ENCODE peak calls at places on chromosomes 13 and 19, in five cellular contexts. One of them, this sample, is unnamed.

GRCh38 chr19:50632151-50632835 is 7.4 kb downstream of the SYT3 start:
- DNase-seq in H1: no peak
- DNase-seq in HepG2: no peak
- DNase-seq in K562: peak; percentile 28
- DNase-seq in GM12891: no peak
- DNase-seq in this sample: no peak

GRCh38 chr19:48698046-48698445 is 2.3 kb downstream of the FUT2 start:
- DNase-seq in H1: no peak
- DNase-seq in HepG2: no peak
- DNase-seq in K562: peak; percentile 54
- DNase-seq in GM12891: no peak
- DNase-seq in this sample: no peak

GRCh38 chr13:51270606-51271005 is 48.4 kb downstream of the FAM124A start:
- DNase-seq in H1: no peak
- DNase-seq in HepG2: no peak
- DNase-seq in K562: no peak
- DNase-seq in GM12891: no peak
- DNase-seq in this sample: no peak

GRCh38 chr19:49151339-49152217 is 3.6 kb downstream of the HRC start:
- DNase-seq in H1: peak; percentile 100
- DNase-seq in HepG2: no peak
- DNase-seq in K562: peak; percentile 86
- DNase-seq in GM12891: no peak
- DNase-seq in this sample: no peak

GRCh38 chr19:38149597-38149996 is 74.4 kb downstream of the DPF1 start:
- DNase-seq in H1: no peak
- DNase-seq in HepG2: no peak
- DNase-seq in K562: peak; percentile 43
- DNase-seq in GM12891: no peak
- DNase-seq in this sample: no peak

GRCh38 chr19:8910775-8911414 is 78.7 kb downstream of the MBD3L1 start:
- DNase-seq in H1: no peak
- DNase-seq in HepG2: no peak
- DNase-seq in K562: no peak
- DNase-seq in GM12891: no peak
- DNase-seq in this sample: no peak

GRCh38 chr19:46603752-46604241 is 2.7 kb downstream of the CALM3 start:
- DNase-seq in H1: no peak
- DNase-seq in HepG2: no peak
- DNase-seq in K562: peak; percentile 17
- DNase-seq in GM12891: no peak
- DNase-seq in this sample: no peak

GRCh38 chr13:23321534-23322241 is 111.8 kb downstream of the SACS start:
- DNase-seq in H1: no peak
- DNase-seq in HepG2: peak; percentile 11
- DNase-seq in K562: no peak
- DNase-seq in GM12891: peak; percentile 25
- DNase-seq in this sample: no peak

GRCh38 chr13:101515504-101515903 is 63.0 kb downstream of the ITGBL1 start:
- DNase-seq in H1: no peak
- DNase-seq in HepG2: no peak
- DNase-seq in K562: no peak
- DNase-seq in GM12891: no peak
- DNase-seq in this sample: no peak

GRCh38 chr19:42057856-42058255 is 12.2 kb downstream of the GRIK5 start:
- DNase-seq in H1: no peak
- DNase-seq in HepG2: no peak
- DNase-seq in K562: no peak
- DNase-seq in GM12891: no peak
- DNase-seq in this sample: no peak

GRCh38 chr19:17847538-17848366 is at the start of gene JAK3:
- DNase-seq in H1: peak; percentile 90
- DNase-seq in HepG2: peak; percentile 59
- DNase-seq in K562: peak; percentile 78
- DNase-seq in GM12891: peak; percentile 85
- DNase-seq in this sample: peak; percentile 87

DNA sequence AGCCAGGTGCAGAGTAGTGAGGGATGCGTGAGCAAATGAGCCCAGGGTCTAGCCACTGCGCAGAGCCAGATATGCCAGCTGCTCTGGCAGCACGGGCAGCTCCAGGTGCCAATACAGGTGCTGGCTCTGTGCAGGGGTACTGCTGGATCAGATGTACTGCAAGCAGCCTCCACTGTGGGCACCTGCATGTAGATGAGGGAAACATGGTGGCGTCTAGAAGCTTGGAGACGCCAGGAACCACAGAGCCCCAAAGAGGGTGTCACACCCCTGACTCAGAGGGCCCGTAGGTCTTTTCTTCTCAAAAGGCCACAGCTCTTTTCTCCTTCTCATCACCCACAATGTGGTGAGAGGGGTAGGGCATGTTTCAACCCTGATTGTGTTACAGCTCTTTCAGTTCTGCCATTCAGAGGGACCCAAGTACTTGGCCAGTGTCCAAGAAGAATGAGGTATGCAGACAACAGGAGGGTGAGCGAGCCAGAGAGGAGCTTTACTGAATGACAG is 244.4 kb upstream of the SLITRK1 start:
- DNase-seq in H1: no peak
- DNase-seq in HepG2: no peak
- DNase-seq in K562: no peak
- DNase-seq in GM12891: no peak
- DNase-seq in this sample: no peak
- TF ChIP-seq TAF1 in H1: no peak
- TF ChIP-seq TAF1 in HepG2: no peak
- TF ChIP-seq TAF1 in K562: no peak
- TF ChIP-seq TAF1 in GM12891: no peak
- TF ChIP-seq TAF1 in this sample: no peak

GRCh38 chr19:292951-293350 is 1.7 kb upstream of the PLPP2 start:
- DNase-seq in H1: no peak
- DNase-seq in HepG2: no peak
- DNase-seq in K562: no peak
- DNase-seq in GM12891: no peak
- DNase-seq in this sample: no peak

GRCh38 chr19:290539-291521 is at the start of gene PLPP2:
- DNase-seq in H1: peak; percentile 91
- DNase-seq in HepG2: no peak
- DNase-seq in K562: peak; percentile 69
- DNase-seq in GM12891: peak; percentile 29
- DNase-seq in this sample: no peak

GRCh38 chr19:292281-292884 is 1.2 kb upstream of the PLPP2 start:
- DNase-seq in H1: no peak
- DNase-seq in HepG2: no peak
- DNase-seq in K562: no peak
- DNase-seq in GM12891: no peak
- DNase-seq in this sample: no peak

GRCh38 chr19:289651-290538 is 1.3 kb downstream of the PLPP2 start:
- DNase-seq in H1: peak; percentile 76
- DNase-seq in HepG2: peak; percentile 42
- DNase-seq in K562: peak; percentile 45
- DNase-seq in GM12891: peak; percentile 37
- DNase-seq in this sample: no peak

DNA sequence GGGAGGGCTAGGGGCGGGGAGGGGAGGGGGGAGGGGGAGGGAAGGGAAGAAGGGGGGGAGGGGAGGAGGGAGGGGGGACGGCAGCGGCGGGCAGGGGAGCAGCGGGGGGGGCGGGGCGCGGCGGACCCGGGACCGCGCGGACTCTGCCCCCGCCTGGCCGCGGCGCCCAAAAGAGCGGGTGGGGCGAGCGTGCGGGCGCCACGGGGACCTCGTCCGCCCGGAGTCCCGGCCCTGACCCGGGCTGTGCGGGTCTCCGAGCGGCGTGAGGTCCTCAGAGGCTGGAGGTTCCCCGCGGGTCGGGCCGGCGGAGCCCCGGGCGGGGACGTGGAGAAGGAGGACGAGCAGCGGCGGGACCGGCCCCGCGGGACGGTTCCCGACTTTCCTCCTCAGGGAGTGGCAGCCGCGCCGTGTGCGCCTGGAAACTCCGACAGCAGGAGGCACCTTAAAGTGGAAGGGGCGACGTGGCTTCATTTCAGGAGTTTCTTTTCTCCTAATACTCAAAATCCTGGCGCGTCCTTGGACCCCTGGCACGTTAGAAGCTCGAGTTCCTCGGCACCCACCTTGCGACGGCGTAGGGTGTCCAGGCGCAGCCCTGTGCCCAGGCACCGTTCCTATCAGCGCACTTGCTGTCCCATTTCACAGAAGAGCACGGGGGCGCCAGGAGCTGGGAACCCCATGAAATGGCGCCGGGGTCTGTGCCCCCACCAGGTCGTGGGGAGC is 518 bp upstream of the PLPP2 start:
- DNase-seq in H1: no peak
- DNase-seq in HepG2: no peak
- DNase-seq in K562: peak; percentile 81
- DNase-seq in GM12891: peak; percentile 16
- DNase-seq in this sample: no peak
- TF ChIP-seq POLR2A in H1: no peak
- TF ChIP-seq POLR2A in HepG2: no peak
- TF ChIP-seq POLR2A in K562: no peak
- TF ChIP-seq POLR2A in GM12891: no peak
- TF ChIP-seq POLR2A in this sample: no peak

DNA sequence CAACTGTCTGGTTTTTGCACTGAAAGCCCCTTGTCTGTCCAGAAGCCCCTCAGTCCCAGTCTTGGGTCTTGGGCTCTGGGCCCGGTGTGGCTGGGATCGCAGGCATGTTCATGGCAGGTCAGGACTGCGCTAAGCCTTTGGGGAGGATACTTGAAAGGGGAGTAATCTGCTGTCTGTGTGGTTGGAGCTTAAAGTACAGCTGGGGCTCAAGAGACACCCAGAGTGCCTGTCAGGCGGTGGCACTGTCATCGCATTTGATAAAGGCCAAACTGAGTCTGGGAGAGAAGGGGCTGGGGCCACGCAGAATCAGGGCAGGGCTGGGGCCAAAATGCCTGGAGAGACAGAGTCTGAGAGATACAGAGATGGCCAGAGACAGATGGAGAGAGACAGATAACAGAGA is 4.2 kb upstream of the CILP2 start:
- DNase-seq in H1: no peak
- DNase-seq in HepG2: no peak
- DNase-seq in K562: no peak
- DNase-seq in GM12891: no peak
- DNase-seq in this sample: no peak
- TF ChIP-seq TAF1 in H1: no peak
- TF ChIP-seq TAF1 in HepG2: no peak
- TF ChIP-seq TAF1 in K562: no peak
- TF ChIP-seq TAF1 in GM12891: no peak
- TF ChIP-seq TAF1 in this sample: no peak

GRCh38 chr13:112759834-112760233 is 70.0 kb downstream of the ATP11A start:
- DNase-seq in H1: no peak
- DNase-seq in HepG2: no peak
- DNase-seq in K562: no peak
- DNase-seq in GM12891: no peak
- DNase-seq in this sample: no peak

GRCh38 chr13:112760931-112761330 is 71.1 kb downstream of the ATP11A start:
- DNase-seq in H1: no peak
- DNase-seq in HepG2: no peak
- DNase-seq in K562: no peak
- DNase-seq in GM12891: no peak
- DNase-seq in this sample: no peak

GRCh38 chr13:112761701-112762689 is 72.2 kb downstream of the ATP11A start:
- DNase-seq in H1: no peak
- DNase-seq in HepG2: no peak
- DNase-seq in K562: no peak
- DNase-seq in GM12891: no peak
- DNase-seq in this sample: no peak

GRCh38 chr13:112759053-112759452 is 69.2 kb downstream of the ATP11A start:
- DNase-seq in H1: no peak
- DNase-seq in HepG2: no peak
- DNase-seq in K562: no peak
- DNase-seq in GM12891: no peak
- DNase-seq in this sample: no peak

GRCh38 chr13:112760440-112760839 is 70.6 kb downstream of the ATP11A start:
- DNase-seq in H1: no peak
- DNase-seq in HepG2: no peak
- DNase-seq in K562: no peak
- DNase-seq in GM12891: no peak
- DNase-seq in this sample: no peak
- TF ChIP-seq POLR2A in H1: no peak
- TF ChIP-seq POLR2A in HepG2: no peak
- TF ChIP-seq POLR2A in K562: no peak
- TF ChIP-seq POLR2A in GM12891: no peak
- TF ChIP-seq POLR2A in this sample: no peak

DNA sequence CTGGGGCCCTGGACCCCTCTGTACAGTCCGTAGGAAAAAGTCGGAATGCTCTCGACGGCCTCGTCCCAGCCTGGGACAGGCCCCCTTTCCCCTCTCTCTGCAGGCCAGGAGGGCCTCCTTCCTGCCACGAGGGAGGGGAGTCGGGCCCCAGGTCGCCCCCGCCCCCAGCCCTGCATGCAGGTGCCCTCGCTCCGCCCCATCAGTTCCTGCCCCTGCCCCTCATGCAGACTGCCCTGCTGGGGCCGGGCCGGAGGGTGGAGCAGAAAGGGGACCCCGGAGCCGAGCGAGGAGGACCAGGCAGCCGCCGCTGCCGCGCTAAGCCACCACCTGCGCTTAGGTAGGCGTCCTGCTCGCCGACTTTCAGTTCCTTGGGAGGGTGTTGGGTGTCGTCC is 7.3 kb downstream of the LYL1 start:
- DNase-seq in H1: no peak
- DNase-seq in HepG2: no peak
- DNase-seq in K562: no peak
- DNase-seq in GM12891: no peak
- DNase-seq in this sample: no peak
- TF ChIP-seq TAF1 in H1: peak; percentile 21
- TF ChIP-seq TAF1 in HepG2: no peak
- TF ChIP-seq TAF1 in K562: no peak
- TF ChIP-seq TAF1 in GM12891: no peak
- TF ChIP-seq TAF1 in this sample: no peak

GRCh38 chr19:6788896-6789295 is 16.4 kb downstream of the VAV1 start:
- DNase-seq in H1: no peak
- DNase-seq in HepG2: no peak
- DNase-seq in K562: no peak
- DNase-seq in GM12891: no peak
- DNase-seq in this sample: no peak
- TF ChIP-seq POLR2A in H1: no peak
- TF ChIP-seq POLR2A in HepG2: no peak
- TF ChIP-seq POLR2A in K562: no peak
- TF ChIP-seq POLR2A in GM12891: no peak
- TF ChIP-seq POLR2A in this sample: no peak